ENCODE peak calls at places on chromosome 1, in ten cellular contexts. P is PC-3, W is IMR-90, N is trophoblast cell, Q is pancreas, J is OCI-LY7, F is tibial nerve, U is neural progenitor cell, M is fibroblast of lung, A is left ventricle myocardium inferior. V is an unnamed sample.

GRCh38 chr1:223835754-223836153 is 10.0 kb downstream of the TP53BP2 start:
- DNase-seq in U (no peak), P (no peak), F (no peak), M (no peak), J (no peak), A (no peak), Q (no peak), N (no peak), W (no peak), V (no peak)

GRCh38 chr1:111404588-111404987 is 22.9 kb downstream of the OVGP1 start:
- DNase-seq in F (no peak), W (no peak), M (no peak), P (no peak), Q (no peak), A (no peak), J (peak), U (no peak), N (no peak), V (no peak)

GRCh38 chr1:85274969-85275453 is 1.4 kb downstream of the BCL10 start:
- DNase-seq in W (peak), M (peak), A (no peak), J (peak), U (no peak), F (no peak), N (peak), P (peak), Q (no peak), V (peak)

GRCh38 chr1:201024251-201024998 is 911 bp upstream of the KIF21B start:
- DNase-seq in M (no peak), P (no peak), A (no peak), U (peak), N (no peak), Q (no peak), J (no peak), W (no peak), F (no peak), V (no peak)

GRCh38 chr1:153536618-153537375 is 1.0 kb upstream of the S100A6 start:
- DNase-seq in J (no peak), W (no peak), P (peak), M (no peak), U (no peak), A (no peak), Q (no peak), F (no peak), N (peak), V (no peak)

GRCh38 chr1:21855257-21856096 is 43.4 kb downstream of the LDLRAD2 start:
- DNase-seq in N (no peak), F (no peak), M (no peak), Q (no peak), W (no peak), P (peak), A (no peak), U (no peak), J (no peak), V (peak)

GRCh38 chr1:42975038-42975437 is 16.4 kb upstream of the SLC2A1 start:
- DNase-seq in A (no peak), P (no peak), W (no peak), U (no peak), Q (no peak), N (no peak), J (no peak), M (no peak), F (peak), V (no peak)

GRCh38 chr1:44604167-44604955 is 69.9 kb downstream of the TMEM53 start:
- DNase-seq in A (no peak), Q (peak), P (no peak), M (no peak), J (no peak), N (no peak), U (no peak), W (no peak), F (no peak), V (no peak)

GRCh38 chr1:43241352-43241953 is 28.3 kb upstream of the TMEM125 start:
- DNase-seq in P (peak), W (peak), Q (no peak), J (no peak), F (no peak), N (peak), M (peak), U (no peak), A (no peak), V (peak)

GRCh38 chr1:88678405-88678804 is 5.7 kb upstream of the PKN2 start:
- DNase-seq in J (no peak), W (no peak), M (no peak), A (no peak), Q (no peak), F (no peak), U (no peak), N (peak), P (peak), V (no peak)

GRCh38 chr1:84412316-84412942 is 14.1 kb downstream of the DNASE2B start:
- DNase-seq in Q (no peak), F (no peak), N (peak), U (no peak), M (peak), J (no peak), W (peak), A (no peak), P (no peak), V (peak)

GRCh38 chr1:220655509-220655908 is 34.7 kb upstream of the C1orf115 start:
- DNase-seq in W (no peak), U (no peak), M (no peak), J (no peak), P (no peak), N (no peak), Q (no peak), A (no peak), F (no peak), V (no peak)

GRCh38 chr1:203996126-203996525 is 76.8 kb upstream of the SOX13 start:
- DNase-seq in U (peak), Q (no peak), F (peak), A (no peak), N (no peak), P (no peak), W (no peak), M (no peak), J (no peak), V (peak)

GRCh38 chr1:162019436-162019835 is 4.2 kb downstream of the OLFML2B start:
- DNase-seq in M (no peak), P (no peak), W (no peak), A (no peak), F (no peak), N (no peak), U (no peak), Q (no peak), J (no peak), V (no peak)

GRCh38 chr1:155077758-155078495 is 710 bp upstream of the EFNA3 start:
- DNase-seq in F (no peak), Q (no peak), U (no peak), A (no peak), N (no peak), P (no peak), W (no peak), J (no peak), M (no peak), V (peak)

GRCh38 chr1:235984041-235984820 is 80.7 kb downstream of the NID1 start:
- DNase-seq in Q (no peak), M (peak), W (peak), F (no peak), P (peak), U (no peak), N (peak), A (no peak), J (no peak), V (peak)

GRCh38 chr1:170310931-170311330 is 165.2 kb downstream of the NTMT2 start:
- DNase-seq in W (no peak), A (no peak), M (no peak), Q (no peak), F (no peak), U (no peak), J (no peak), N (no peak), P (no peak), V (peak)

GRCh38 chr1:101121515-101121914 is 95.9 kb upstream of the DPH5 start:
- DNase-seq in P (no peak), Q (no peak), W (no peak), A (no peak), F (no peak), J (no peak), N (no peak), U (no peak), M (no peak), V (no peak)

GRCh38 chr1:9437931-9438330 is 101.3 kb upstream of the SLC25A33 start:
- DNase-seq in W (peak), F (peak), M (peak), U (no peak), N (no peak), J (no peak), A (peak), P (peak), Q (peak), V (peak)

GRCh38 chr1:229411434-229412055 is 22.3 kb downstream of the ACTA1 start:
- DNase-seq in M (no peak), P (no peak), U (no peak), J (no peak), Q (no peak), A (no peak), W (no peak), F (no peak), N (peak), V (no peak)

GRCh38 chr1:229410370-229410691 is 23.6 kb downstream of the ACTA1 start:
- DNase-seq in J (no peak), W (no peak), Q (no peak), F (no peak), U (no peak), M (no peak), N (no peak), P (no peak), A (no peak), V (no peak)

GRCh38 chr1:229410692-229411433 is 23.0 kb downstream of the ACTA1 start:
- DNase-seq in W (peak), A (peak), J (no peak), U (peak), N (peak), Q (peak), M (peak), P (peak), F (no peak), V (peak)

GRCh38 chr1:229408458-229409037 is 25.3 kb downstream of the ACTA1 start:
- DNase-seq in N (peak), J (no peak), U (peak), F (no peak), W (peak), Q (no peak), A (peak), M (no peak), P (peak), V (peak)

GRCh38 chr1:229409616-229410369 is 24.1 kb downstream of the ACTA1 start:
- DNase-seq in U (peak), N (no peak), J (no peak), A (no peak), W (no peak), M (no peak), Q (no peak), F (no peak), P (no peak), V (peak)
- H3K27ac ChIP-seq in U (no peak), N (peak), J (no peak), A (peak), W (no peak), M (no peak), Q (no peak), F (no peak), P (no peak), V (no peak)

DNA sequence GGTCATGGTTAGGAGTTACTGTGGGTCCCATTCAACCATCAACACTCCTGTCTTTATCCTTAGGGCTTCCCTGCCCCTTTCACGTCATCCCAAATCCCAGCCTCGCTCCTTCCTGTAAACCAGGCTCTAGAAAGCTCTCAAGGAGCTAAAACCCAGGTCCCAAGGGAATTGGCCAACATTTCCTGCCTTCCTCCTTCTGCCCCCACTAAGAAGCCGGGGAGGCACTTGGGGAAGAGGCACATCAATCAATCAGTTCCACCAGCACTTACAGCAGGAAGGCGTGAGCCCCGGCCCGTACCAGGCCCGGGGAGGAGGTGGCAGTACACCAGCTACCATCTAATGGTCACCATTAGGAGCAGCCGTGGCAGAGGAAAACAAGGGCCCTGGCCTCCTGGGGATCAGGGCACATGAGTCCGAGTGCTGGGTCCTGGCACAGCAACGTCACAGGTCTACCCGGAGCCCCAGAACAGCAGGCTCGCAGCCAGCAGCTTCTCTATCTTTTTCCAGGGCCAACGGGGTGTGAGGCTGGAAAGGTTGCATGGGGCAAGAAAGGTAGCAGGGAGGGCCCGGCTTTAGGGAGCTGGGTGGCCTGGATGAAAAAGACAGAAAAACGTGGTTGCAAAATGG is 108.6 kb downstream of the CASZ1 start:
- DNase-seq in J (no peak), U (no peak), P (no peak), W (no peak), F (no peak), M (no peak), A (no peak), Q (no peak), N (no peak), V (peak)
- H3K27ac ChIP-seq in J (no peak), U (no peak), P (peak), W (no peak), F (no peak), M (no peak), A (peak), Q (peak), N (no peak), V (no peak)

DNA sequence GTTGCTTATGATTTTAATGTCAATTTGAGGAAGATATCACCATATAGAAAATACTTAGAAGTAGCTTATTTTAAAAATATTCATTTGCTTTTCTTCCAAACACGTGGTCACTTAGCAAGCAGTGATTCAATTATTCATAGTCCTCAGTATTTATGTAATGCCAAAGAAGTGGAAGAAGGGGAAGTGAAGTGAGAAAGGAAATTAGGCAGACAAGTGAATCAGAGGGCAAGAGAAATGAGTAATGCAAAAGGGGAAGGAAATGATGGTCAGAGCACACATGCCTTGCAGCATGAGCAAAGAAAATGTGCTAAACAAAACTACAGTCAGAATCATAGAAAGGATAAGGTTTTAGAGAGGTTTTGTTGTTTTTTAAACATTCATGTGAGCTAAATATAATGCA is 31.8 kb downstream of the SDCCAG8 start:
- DNase-seq in U (no peak), M (peak), J (peak), F (no peak), W (peak), N (peak), Q (no peak), P (peak), A (no peak), V (peak)
- H3K27ac ChIP-seq in U (no peak), M (peak), J (no peak), F (peak), W (peak), N (no peak), Q (no peak), P (peak), A (no peak), V (peak)

GRCh38 chr1:181095763-181096184 is 7.3 kb downstream of the IER5 start:
- DNase-seq in J (no peak), N (no peak), A (no peak), P (no peak), F (no peak), Q (no peak), M (no peak), U (no peak), W (no peak), V (no peak)

GRCh38 chr1:181095260-181095659 is 6.8 kb downstream of the IER5 start:
- DNase-seq in Q (no peak), A (no peak), P (no peak), N (no peak), M (no peak), J (no peak), F (no peak), U (no peak), W (no peak), V (no peak)

GRCh38 chr1:181094402-181094801 is 5.9 kb downstream of the IER5 start:
- DNase-seq in U (no peak), N (no peak), P (no peak), A (no peak), M (peak), F (no peak), W (no peak), J (no peak), Q (no peak), V (no peak)

GRCh38 chr1:181092883-181093282 is 4.4 kb downstream of the IER5 start:
- DNase-seq in N (no peak), F (no peak), J (no peak), Q (no peak), M (no peak), W (no peak), U (no peak), P (no peak), A (no peak), V (no peak)

GRCh38 chr1:181094813-181095212 is 6.3 kb downstream of the IER5 start:
- DNase-seq in A (no peak), F (peak), P (no peak), U (peak), M (peak), W (peak), N (peak), J (no peak), Q (no peak), V (peak)
- H3K27ac ChIP-seq in A (peak), F (peak), P (no peak), U (no peak), M (peak), W (peak), N (peak), J (no peak), Q (no peak), V (peak)

DNA sequence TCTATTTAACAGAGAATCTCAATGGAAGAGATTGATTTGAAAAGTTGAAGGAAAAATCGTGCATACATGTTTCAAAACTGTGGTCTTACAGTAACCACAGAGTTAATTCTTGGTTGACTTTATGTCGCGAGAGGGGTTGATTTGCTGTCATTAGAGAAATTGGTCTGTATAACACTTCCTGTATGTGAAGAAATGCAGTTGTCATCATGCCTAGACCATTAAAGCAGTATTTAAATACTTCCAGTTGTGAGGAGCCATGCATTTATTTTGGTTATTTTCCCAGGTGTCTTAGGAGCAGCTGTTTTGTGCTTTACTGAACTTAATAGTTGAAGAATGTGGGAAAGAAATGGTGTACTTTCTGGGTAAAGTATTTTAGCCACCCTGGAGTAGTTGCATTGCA is 76.2 kb downstream of the NFIA start:
- DNase-seq in A (no peak), J (no peak), P (no peak), N (no peak), W (no peak), F (no peak), M (no peak), Q (no peak), U (no peak), V (no peak)
- H3K27ac ChIP-seq in A (peak), J (no peak), P (no peak), N (no peak), W (no peak), F (peak), M (no peak), Q (no peak), U (no peak), V (no peak)